ENCODE peak calls at places on chromosomes 5 and 9, in ten cellular contexts. S is activated naive CD4-positive, alpha-beta T cell; B is stimulated activated CD8-positive, alpha-beta memory T cell treated with anti-CD3 and anti-CD28 coated beads, Interleukin-2, amount 100 ng/mL, for 48 hours; X is stomach; G is H4; F is non-pigmented ciliary epithelial cell; I is ovary; M is IMR-90; V is NCI-H1436; A is RPMI7951. J is an unnamed sample.

GRCh38 chr5:157555031-157555640 is 20.4 kb downstream of the ADAM19 start:
- DNase-seq in B (no peak), A (peak), V (no peak), M (no peak), I (no peak), X (no peak), F (no peak), S (no peak), G (no peak), J (no peak)

GRCh38 chr9:71936066-71936465 is 24.6 kb downstream of the C9orf85 start:
- DNase-seq in A (no peak), V (no peak), G (no peak), M (peak), F (no peak), I (no peak), X (no peak), S (no peak), B (no peak), J (no peak)

GRCh38 chr5:121581588-121581987 is 270.1 kb upstream of the FTMT start:
- DNase-seq in G (no peak), I (no peak), F (no peak), M (no peak), X (no peak), A (no peak), V (no peak), B (no peak), S (no peak), J (no peak)

GRCh38 chr5:151225475-151225874 is 1.6 kb upstream of the CCDC69 start:
- DNase-seq in B (no peak), I (no peak), F (no peak), S (no peak), M (no peak), A (no peak), X (no peak), G (no peak), V (no peak), J (no peak)

GRCh38 chr9:128116104-128117083 is 11.1 kb downstream of the PTGES2 start:
- DNase-seq in F (no peak), V (no peak), G (no peak), A (no peak), I (no peak), X (peak), M (no peak), B (no peak), S (no peak), J (no peak)

GRCh38 chr5:127254729-127255284 is 35.8 kb upstream of the MEGF10 start:
- DNase-seq in A (peak), M (peak), I (no peak), G (no peak), B (no peak), V (no peak), S (no peak), X (no peak), F (peak), J (peak)

GRCh38 chr5:131496400-131496713 is 138.7 kb downstream of the RAPGEF6 start:
- DNase-seq in X (no peak), F (no peak), M (no peak), V (no peak), S (no peak), B (no peak), A (no peak), I (no peak), G (no peak), J (no peak)

GRCh38 chr5:34009610-34010009 is 1.8 kb upstream of the AMACR start:
- DNase-seq in X (no peak), A (no peak), G (no peak), B (no peak), F (no peak), S (no peak), V (no peak), I (no peak), M (no peak), J (peak)

GRCh38 chr9:104795082-104795481 is 31.2 kb downstream of the NIPSNAP3B start:
- DNase-seq in I (no peak), S (no peak), A (peak), F (no peak), X (no peak), B (no peak), V (no peak), M (no peak), G (no peak), J (no peak)

GRCh38 chr5:64977779-64978178 is 209.0 kb downstream of the CWC27 start:
- DNase-seq in S (no peak), F (no peak), M (peak), I (no peak), B (no peak), V (no peak), X (no peak), A (peak), G (no peak), J (peak)

GRCh38 chr5:77993799-77994318 is 217.7 kb upstream of the TBCA start:
- DNase-seq in V (peak), A (no peak), I (no peak), X (no peak), S (no peak), M (no peak), B (no peak), G (no peak), F (no peak), J (no peak)

GRCh38 chr5:119417891-119418781 is 34.2 kb upstream of the HSD17B4 start:
- DNase-seq in S (no peak), V (no peak), B (no peak), G (peak), I (no peak), X (no peak), M (peak), F (peak), A (peak), J (peak)

GRCh38 chr5:126069329-126069728 is 353.9 kb upstream of the GRAMD2B start:
- DNase-seq in X (no peak), I (no peak), G (no peak), B (no peak), V (no peak), M (no peak), A (no peak), F (no peak), S (no peak), J (no peak)

J was measured in M059J.